ENCODE peak calls at places on chromosome 22, in five cellular contexts. H is mucosa of descending colon, V is GM23248, S is transverse colon, Q is SK-N-SH. L is an unnamed sample. For H3K36me3 and H3K4me1, the result is how much of the 10 kb centered on the place peaks cover.

GRCh38 chr22:37337204-37337943 is 55.1 kb downstream of the CYTH4 start:
- DNase-seq in H (no peak), V (peak), S (no peak), Q (no peak), L (no peak)

GRCh38 chr22:39545310-39546063 is 12.9 kb upstream of the RPS19BP1 start:
- DNase-seq in Q (no peak), V (peak), H (peak), S (peak), L (peak)

GRCh38 chr22:37165066-37165465 is 15.3 kb upstream of the IL2RB start:
- DNase-seq in V (no peak), H (peak), Q (no peak), S (no peak), L (no peak)

GRCh38 chr22:50705851-50706351 is 32.1 kb upstream of the ACR start:
- DNase-seq in H (no peak), S (no peak), V (no peak), Q (no peak), L (no peak)

GRCh38 chr22:48152154-48152775 is 1389.8 kb downstream of the TBC1D22A start:
- DNase-seq in H (no peak), Q (no peak), S (no peak), V (no peak), L (no peak)

GRCh38 chr22:21699643-21700042 is 33.8 kb downstream of the PPIL2 start:
- DNase-seq in H (no peak), S (no peak), V (no peak), Q (no peak), L (no peak)

GRCh38 chr22:22164541-22165272 is 79.9 kb upstream of the VPREB1 start:
- DNase-seq in S (no peak), H (no peak), Q (no peak), V (no peak), L (no peak)

GRCh38 chr22:37601540-37602442 is 6.8 kb upstream of the GGA1 start:
- DNase-seq in S (peak), V (peak), H (peak), Q (no peak), L (peak)

GRCh38 chr22:49726701-49727101 is 101.0 kb downstream of the BRD1 start:
- DNase-seq in H (no peak), V (no peak), S (no peak), Q (no peak), L (no peak)

GRCh38 chr22:24066872-24067271 is 55.8 kb downstream of the CABIN1 start:
- DNase-seq in V (no peak), Q (no peak), S (peak), H (peak), L (peak)

GRCh38 chr22:22076937-22077703 is 94.5 kb upstream of the TOP3B start:
- DNase-seq in V (peak), H (no peak), Q (peak), S (no peak), L (no peak)

GRCh38 chr22:19807914-19808872 is 46.5 kb downstream of the GNB1L start:
- DNase-seq in V (no peak), Q (no peak), H (no peak), S (no peak), L (no peak)

GRCh38 chr22:22767876-22768602 is 119.6 kb upstream of the IGLL5 start:
- DNase-seq in S (no peak), Q (no peak), H (no peak), V (peak), L (no peak)

GRCh38 chr22:41206719-41207118 is 1.6 kb downstream of the L3MBTL2 start:
- DNase-seq in Q (no peak), V (no peak), S (no peak), H (no peak), L (no peak)

GRCh38 chr22:46958649-46959048 is 196.2 kb downstream of the TBC1D22A start:
- DNase-seq in V (no peak), S (no peak), H (no peak), Q (no peak), L (no peak)

GRCh38 chr22:20428496-20429253 is 8.9 kb downstream of the SCARF2 start:
- DNase-seq in H (peak), S (no peak), Q (no peak), V (no peak), L (no peak)

GRCh38 chr22:44530569-44530968 is 32.5 kb upstream of the RTL6 start:
- DNase-seq in H (no peak), S (no peak), V (no peak), Q (no peak), L (no peak)

GRCh38 chr22:44532466-44533025 is 34.5 kb upstream of the RTL6 start:
- DNase-seq in H (no peak), V (no peak), Q (no peak), S (no peak), L (no peak)

GRCh38 chr22:44526431-44527115 is 28.5 kb upstream of the RTL6 start:
- DNase-seq in Q (peak), S (no peak), H (no peak), V (no peak), L (no peak)

GRCh38 chr22:44531487-44531886 is 33.5 kb upstream of the RTL6 start:
- DNase-seq in V (no peak), H (no peak), Q (peak), S (no peak), L (no peak)

GRCh38 chr22:44530106-44530505 is 32.1 kb upstream of the RTL6 start:
- DNase-seq in S (no peak), H (no peak), V (peak), Q (no peak), L (no peak)
- H3K36me3 ChIP-seq in S (under half), H (under half), V (under half), Q (under half), L (under half)

GRCh38 chr22:35070451-35071093 is 4.6 kb downstream of the ISX start:
- DNase-seq in S (no peak), V (no peak), Q (no peak), H (no peak), L (no peak)
- H3K4me1 ChIP-seq in S (under half), V (under half), Q (under half), H (under half), L (under half)

GRCh38 chr22:35834080-35834479 is 116.4 kb downstream of the APOL5 start:
- DNase-seq in Q (no peak), V (no peak), H (no peak), S (no peak), L (no peak)

GRCh38 chr22:35835998-35836691 is 118.5 kb downstream of the APOL5 start:
- DNase-seq in Q (peak), V (peak), H (peak), S (peak), L (peak)

GRCh38 chr22:35835267-35835997 is 117.8 kb downstream of the APOL5 start:
- DNase-seq in H (no peak), V (peak), S (no peak), Q (no peak), L (no peak)

DNA sequence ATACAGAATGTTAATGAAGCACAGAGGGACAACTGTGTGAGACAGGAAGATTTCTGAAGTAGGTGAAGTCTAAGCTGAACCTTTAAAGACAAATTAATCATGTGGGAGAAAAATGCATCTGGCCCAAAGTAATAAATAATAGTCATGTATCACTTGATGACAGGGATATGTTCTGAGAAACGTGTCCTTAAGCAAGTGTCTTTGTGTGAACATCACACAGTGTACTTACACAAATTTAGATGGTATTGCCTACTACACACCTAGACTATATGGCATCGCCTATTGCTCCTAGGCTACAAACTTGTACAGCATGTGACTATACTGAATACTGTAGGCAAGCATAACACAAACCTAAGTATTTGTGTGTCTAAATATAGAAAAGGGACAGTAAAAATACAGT is 112.6 kb downstream of the APOL5 start:
- DNase-seq in H (no peak), Q (no peak), V (no peak), S (no peak), L (no peak)
- H3K4me3 ChIP-seq in H (no peak), Q (no peak), V (no peak), S (no peak), L (no peak)

DNA sequence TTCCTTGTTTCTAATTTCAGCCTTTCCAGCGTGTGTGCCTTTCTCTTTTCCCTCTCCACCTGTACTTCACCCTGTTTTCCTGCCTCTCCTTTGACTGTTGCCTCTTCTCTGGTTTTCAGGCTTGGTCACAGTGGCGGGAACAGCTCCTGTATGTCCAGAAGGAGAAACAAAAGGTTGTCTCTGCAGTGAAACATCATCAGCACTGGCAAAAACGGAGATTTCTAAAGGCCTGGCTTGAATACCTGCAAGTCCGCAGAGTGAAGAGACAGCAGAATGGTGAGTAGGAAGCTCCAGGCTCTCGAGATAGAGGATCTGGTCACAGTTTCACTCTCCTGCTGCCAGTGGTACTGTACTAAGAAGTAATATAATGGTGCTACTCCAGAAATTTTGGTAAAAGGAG is 76.6 kb downstream of the SFI1 start:
- DNase-seq in Q (no peak), H (no peak), S (no peak), V (no peak), L (no peak)
- H3K36me3 ChIP-seq in Q (under half), H (under half), S (under half), V (under half), L (under half)

GRCh38 chr22:42646569-42647525 is 2.3 kb downstream of the CYB5R3 start:
- DNase-seq in H (peak), V (peak), Q (no peak), S (peak), L (peak)

GRCh38 chr22:42649261-42650056 is at the start of gene CYB5R3:
- DNase-seq in H (peak), Q (peak), S (peak), V (peak), L (peak)

GRCh38 chr22:42651134-42651533 is 1.9 kb upstream of the CYB5R3 start:
- DNase-seq in H (no peak), Q (no peak), S (no peak), V (peak), L (no peak)

GRCh38 chr22:42648017-42648367 is 1.2 kb downstream of the CYB5R3 start:
- DNase-seq in H (no peak), S (no peak), V (no peak), Q (no peak), L (no peak)

GRCh38 chr22:42648368-42649260 is 578 bp downstream of the CYB5R3 start:
- DNase-seq in V (peak), S (peak), H (peak), Q (no peak), L (peak)
- H3K4me1 ChIP-seq in V (under half), S (under half), H (half or more), Q (under half), L (half or more)

GRCh38 chr22:28442951-28443876 is 236.4 kb downstream of the TTC28 start:
- DNase-seq in H (peak), V (peak), Q (peak), S (peak), L (peak)
- H3K4me3 ChIP-seq in H (peak), V (peak), Q (peak), S (peak), L (peak)

GRCh38 chr22:28791841-28792490 is 8.4 kb downstream of the XBP1 start:
- DNase-seq in H (no peak), V (no peak), Q (no peak), S (no peak), L (no peak)
- H3K36me3 ChIP-seq in H (under half), V (under half), Q (half or more), S (under half), L (under half)

L was measured in body of pancreas.